ENCODE peak calls at places on chromosome 21, in nine cellular contexts. O is stomach, W is left ventricle myocardium inferior, K is SK-N-SH, A is IMR-90, Y is body of pancreas, Q is BE2C, M is A549, L is uterus. H is an unnamed sample.

GRCh38 chr21:35853321-35853922 is 206.9 kb downstream of the SETD4 start:
- DNase-seq in O (no peak), W (no peak), K (no peak), A (peak; percentile 60), Y (no peak), Q (no peak), M (no peak), L (no peak), H (no peak)

GRCh38 chr21:38359090-38359489 is 102.3 kb downstream of the KCNJ15 start:
- DNase-seq in O (no peak), W (no peak), K (no peak), A (no peak), Y (no peak), Q (no peak), M (no peak), L (no peak), H (no peak)

GRCh38 chr21:25563399-25564116 is 43.7 kb downstream of the MRPL39 start:
- DNase-seq in O (no peak), W (no peak), K (no peak), A (no peak), Y (no peak), Q (no peak), M (no peak), L (no peak), H (no peak)

GRCh38 chr21:31667639-31668038 is 8.1 kb downstream of the SOD1 start:
- DNase-seq in O (no peak), W (no peak), K (no peak), A (no peak), Y (no peak), Q (no peak), M (no peak), L (no peak), H (no peak)

GRCh38 chr21:33266050-33266783 is at the start of gene IL10RB:
- DNase-seq in O (peak; percentile 78), W (peak; percentile 81), K (peak; percentile 96), A (peak; percentile 39), Y (peak; percentile 78), Q (peak; percentile 78), M (peak; percentile 64), L (peak; percentile 53), H (peak; percentile 87)

GRCh38 chr21:35291963-35292627 is 243.0 kb upstream of the RUNX1 start:
- DNase-seq in O (no peak), W (no peak), K (no peak), A (peak; percentile 52), Y (no peak), Q (no peak), M (no peak), L (no peak), H (no peak)

GRCh38 chr21:32096411-32096810 is 182.4 kb downstream of the MIS18A start:
- DNase-seq in O (no peak), W (no peak), K (peak; percentile 56), A (no peak), Y (no peak), Q (peak; percentile 42), M (peak; percentile 10), L (no peak), H (no peak)

GRCh38 chr21:15682182-15682895 is 47.4 kb upstream of the USP25 start:
- DNase-seq in O (no peak), W (no peak), K (no peak), A (peak; percentile 76), Y (no peak), Q (no peak), M (no peak), L (no peak), H (no peak)

GRCh38 chr21:38468989-38469388 is 29.3 kb downstream of the ERG start:
- DNase-seq in O (no peak), W (no peak), K (no peak), A (no peak), Y (no peak), Q (no peak), M (peak; percentile 6), L (no peak), H (no peak)

GRCh38 chr21:33028759-33029511 is 3.2 kb downstream of the OLIG2 start:
- DNase-seq in O (no peak), W (no peak), K (no peak), A (peak; percentile 14), Y (no peak), Q (no peak), M (no peak), L (no peak), H (no peak)

GRCh38 chr21:34537838-34538237 is 25.8 kb upstream of the KCNE1 start:
- DNase-seq in O (no peak), W (no peak), K (no peak), A (peak; percentile 16), Y (no peak), Q (no peak), M (no peak), L (no peak), H (no peak)

GRCh38 chr21:35222541-35222941 is 173.4 kb upstream of the RUNX1 start:
- DNase-seq in O (no peak), W (no peak), K (no peak), A (no peak), Y (no peak), Q (no peak), M (no peak), L (no peak), H (no peak)

GRCh38 chr21:16913010-16913409 is 599.8 kb upstream of the CXADR start:
- DNase-seq in O (no peak), W (no peak), K (peak; percentile 3), A (no peak), Y (no peak), Q (peak; percentile 52), M (no peak), L (no peak), H (no peak)

GRCh38 chr21:33089439-33089838 is 19.5 kb downstream of the OLIG1 start:
- DNase-seq in O (no peak), W (no peak), K (no peak), A (no peak), Y (no peak), Q (no peak), M (no peak), L (no peak), H (no peak)

GRCh38 chr21:41425588-41425953 is 468 bp upstream of the MX1 start:
- DNase-seq in O (no peak), W (no peak), K (no peak), A (no peak), Y (no peak), Q (no peak), M (no peak), L (no peak), H (no peak)

GRCh38 chr21:31604591-31605190 is 54.8 kb upstream of the SOD1 start:
- DNase-seq in O (peak; percentile 78), W (peak; percentile 61), K (peak; percentile 70), A (peak; percentile 54), Y (peak; percentile 75), Q (peak; percentile 76), M (peak; percentile 42), L (peak; percentile 38), H (peak; percentile 66)

GRCh38 chr21:25094695-25095094 is 512.6 kb downstream of the MRPL39 start:
- DNase-seq in O (no peak), W (no peak), K (peak; percentile 3), A (no peak), Y (no peak), Q (no peak), M (no peak), L (no peak), H (no peak)

GRCh38 chr21:17512245-17513213 is at the start of gene CXADR:
- DNase-seq in O (peak; percentile 93), W (peak; percentile 74), K (peak; percentile 93), A (no peak), Y (peak; percentile 95), Q (peak; percentile 81), M (peak; percentile 57), L (peak; percentile 44), H (peak; percentile 96)

GRCh38 chr21:44459712-44460440 is 4.6 kb downstream of the LRRC3 start:
- DNase-seq in O (no peak), W (no peak), K (no peak), A (no peak), Y (no peak), Q (no peak), M (no peak), L (no peak), H (no peak)

GRCh38 chr21:36856643-36857042 is 109.8 kb downstream of the HLCS start:
- DNase-seq in O (no peak), W (no peak), K (no peak), A (no peak), Y (no peak), Q (no peak), M (no peak), L (no peak), H (no peak)
- H3K4me1 ChIP-seq in O (peaks cover 24% of the 10 kb centered on the region), W (peaks cover 24% of the 10 kb centered on the region), K (peaks cover 18% of the 10 kb centered on the region), A (peaks cover 16% of the 10 kb centered on the region), Y (peaks cover 24% of the 10 kb centered on the region), Q (no peaks in the 10 kb centered on the region), M (peaks cover 72% of the 10 kb centered on the region), L (no peaks in the 10 kb centered on the region), H (no peaks in the 10 kb centered on the region)

GRCh38 chr21:46567348-46567747 is 37.5 kb downstream of the S100B start:
- DNase-seq in O (no peak), W (no peak), K (no peak), A (no peak), Y (no peak), Q (no peak), M (no peak), L (no peak), H (no peak)

GRCh38 chr21:46570631-46571030 is 34.3 kb downstream of the S100B start:
- DNase-seq in O (no peak), W (no peak), K (no peak), A (no peak), Y (no peak), Q (no peak), M (no peak), L (no peak), H (no peak)

GRCh38 chr21:46569071-46569470 is 35.8 kb downstream of the S100B start:
- DNase-seq in O (no peak), W (no peak), K (no peak), A (peak; percentile 1), Y (no peak), Q (no peak), M (no peak), L (no peak), H (no peak)

GRCh38 chr21:46570119-46570518 is 34.8 kb downstream of the S100B start:
- DNase-seq in O (no peak), W (no peak), K (no peak), A (no peak), Y (no peak), Q (no peak), M (no peak), L (no peak), H (no peak)

GRCh38 chr21:46568562-46568961 is 36.3 kb downstream of the S100B start:
- DNase-seq in O (no peak), W (no peak), K (no peak), A (no peak), Y (no peak), Q (no peak), M (no peak), L (no peak), H (no peak)
- H3K4me3 ChIP-seq in O (no peak overlapping the region), W (no peak overlapping the region), K (no peak overlapping the region), A (no peak overlapping the region), Y (no peak overlapping the region), Q (no peak overlapping the region), M (no peak overlapping the region), L (no peak overlapping the region), H (no peak overlapping the region)

GRCh38 chr21:26842976-26843911 is 2.0 kb downstream of the ADAMTS1 start:
- DNase-seq in O (peak; percentile 87), W (peak; percentile 95), K (peak; percentile 72), A (peak; percentile 96), Y (peak; percentile 97), Q (peak; percentile 95), M (no peak), L (peak; percentile 96), H (peak; percentile 81)
- TF ChIP-seq CTCF in O (no peak), W (peak; percentile 56), K (peak; percentile 42), A (no peak), Y (peak; percentile 50), Q (peak; percentile 48), M (no peak), L (peak; percentile 35), H (no peak)

GRCh38 chr21:45465105-45465504 is 60.1 kb downstream of the COL18A1 start:
- DNase-seq in O (no peak), W (peak; percentile 15), K (no peak), A (no peak), Y (no peak), Q (no peak), M (no peak), L (no peak), H (peak; percentile 42)
- H3K4me1 ChIP-seq in O (peaks cover 11% of the 10 kb centered on the region), W (peaks cover 12% of the 10 kb centered on the region), K (no peaks in the 10 kb centered on the region), A (peaks cover 20% of the 10 kb centered on the region), Y (peaks cover 16% of the 10 kb centered on the region), Q (no peaks in the 10 kb centered on the region), M (peaks cover 38% of the 10 kb centered on the region), L (peaks cover 4% of the 10 kb centered on the region), H (peaks cover 79% of the 10 kb centered on the region)